ENCODE peak calls at places on chromosomes 12 and 14, in seven cellular contexts. One of them, this sample, is unnamed.

GRCh38 chr14:21090940-21091663 is 7.4 kb downstream of the ZNF219 start:
- DNase-seq in CD4-positive, alpha-beta T cell: no peak
- DNase-seq in substantia nigra: no peak
- DNase-seq in stimulated activated CD8-positive, alpha-beta memory T cell treated with anti-CD3 and anti-CD28 coated beads, Interleukin-12 subunit alpha, Interleukin-12 subunit beta, amount 100 ng/mL, for 1 hour: no peak
- DNase-seq in dorsolateral prefrontal cortex: no peak
- DNase-seq in NCI-H1417: no peak
- DNase-seq in activated CD4-positive, alpha-beta T cell treated with anti-CD3 and anti-CD28 coated beads for 36 hours: no peak
- DNase-seq in this sample: no peak

GRCh38 chr12:93060666-93061413 is 131.7 kb upstream of the EEA1 start:
- DNase-seq in stimulated activated CD8-positive, alpha-beta memory T cell treated with anti-CD3 and anti-CD28 coated beads, Interleukin-12 subunit alpha, Interleukin-12 subunit beta, amount 100 ng/mL, for 1 hour: no peak
- DNase-seq in CD4-positive, alpha-beta T cell: no peak
- DNase-seq in activated CD4-positive, alpha-beta T cell treated with anti-CD3 and anti-CD28 coated beads for 36 hours: peak; percentile 23
- DNase-seq in NCI-H1417: no peak
- DNase-seq in substantia nigra: peak; percentile 20
- DNase-seq in dorsolateral prefrontal cortex: no peak
- DNase-seq in this sample: no peak

GRCh38 chr12:108915632-108916133 is 35.8 kb downstream of the DAO start:
- DNase-seq in NCI-H1417: no peak
- DNase-seq in substantia nigra: no peak
- DNase-seq in stimulated activated CD8-positive, alpha-beta memory T cell treated with anti-CD3 and anti-CD28 coated beads, Interleukin-12 subunit alpha, Interleukin-12 subunit beta, amount 100 ng/mL, for 1 hour: no peak
- DNase-seq in dorsolateral prefrontal cortex: no peak
- DNase-seq in activated CD4-positive, alpha-beta T cell treated with anti-CD3 and anti-CD28 coated beads for 36 hours: no peak
- DNase-seq in CD4-positive, alpha-beta T cell: no peak
- DNase-seq in this sample: no peak

GRCh38 chr12:52800259-52800917 is 4.5 kb upstream of the KRT3 start:
- DNase-seq in NCI-H1417: no peak
- DNase-seq in activated CD4-positive, alpha-beta T cell treated with anti-CD3 and anti-CD28 coated beads for 36 hours: no peak
- DNase-seq in CD4-positive, alpha-beta T cell: no peak
- DNase-seq in substantia nigra: no peak
- DNase-seq in dorsolateral prefrontal cortex: no peak
- DNase-seq in stimulated activated CD8-positive, alpha-beta memory T cell treated with anti-CD3 and anti-CD28 coated beads, Interleukin-12 subunit alpha, Interleukin-12 subunit beta, amount 100 ng/mL, for 1 hour: no peak
- DNase-seq in this sample: no peak

GRCh38 chr12:116152268-116152667 is 125.2 kb downstream of the MED13L start:
- DNase-seq in activated CD4-positive, alpha-beta T cell treated with anti-CD3 and anti-CD28 coated beads for 36 hours: peak; percentile 21
- DNase-seq in dorsolateral prefrontal cortex: no peak
- DNase-seq in NCI-H1417: no peak
- DNase-seq in CD4-positive, alpha-beta T cell: no peak
- DNase-seq in substantia nigra: no peak
- DNase-seq in stimulated activated CD8-positive, alpha-beta memory T cell treated with anti-CD3 and anti-CD28 coated beads, Interleukin-12 subunit alpha, Interleukin-12 subunit beta, amount 100 ng/mL, for 1 hour: no peak
- DNase-seq in this sample: no peak

GRCh38 chr12:79071498-79071897 is 206.9 kb downstream of the SYT1 start:
- DNase-seq in NCI-H1417: no peak
- DNase-seq in substantia nigra: no peak
- DNase-seq in dorsolateral prefrontal cortex: no peak
- DNase-seq in CD4-positive, alpha-beta T cell: no peak
- DNase-seq in activated CD4-positive, alpha-beta T cell treated with anti-CD3 and anti-CD28 coated beads for 36 hours: no peak
- DNase-seq in stimulated activated CD8-positive, alpha-beta memory T cell treated with anti-CD3 and anti-CD28 coated beads, Interleukin-12 subunit alpha, Interleukin-12 subunit beta, amount 100 ng/mL, for 1 hour: no peak
- DNase-seq in this sample: no peak

GRCh38 chr12:107449891-107450290 is 235.7 kb upstream of the PWP1 start:
- DNase-seq in substantia nigra: no peak
- DNase-seq in CD4-positive, alpha-beta T cell: no peak
- DNase-seq in stimulated activated CD8-positive, alpha-beta memory T cell treated with anti-CD3 and anti-CD28 coated beads, Interleukin-12 subunit alpha, Interleukin-12 subunit beta, amount 100 ng/mL, for 1 hour: no peak
- DNase-seq in dorsolateral prefrontal cortex: no peak
- DNase-seq in activated CD4-positive, alpha-beta T cell treated with anti-CD3 and anti-CD28 coated beads for 36 hours: no peak
- DNase-seq in NCI-H1417: no peak
- DNase-seq in this sample: no peak

GRCh38 chr12:60337865-60338549 is 742.2 kb downstream of the SLC16A7 start:
- DNase-seq in NCI-H1417: no peak
- DNase-seq in dorsolateral prefrontal cortex: no peak
- DNase-seq in activated CD4-positive, alpha-beta T cell treated with anti-CD3 and anti-CD28 coated beads for 36 hours: no peak
- DNase-seq in substantia nigra: no peak
- DNase-seq in CD4-positive, alpha-beta T cell: no peak
- DNase-seq in stimulated activated CD8-positive, alpha-beta memory T cell treated with anti-CD3 and anti-CD28 coated beads, Interleukin-12 subunit alpha, Interleukin-12 subunit beta, amount 100 ng/mL, for 1 hour: no peak
- DNase-seq in this sample: no peak

GRCh38 chr12:58919271-58920101 is 818 bp downstream of the LRIG3 start:
- DNase-seq in substantia nigra: no peak
- DNase-seq in CD4-positive, alpha-beta T cell: no peak
- DNase-seq in dorsolateral prefrontal cortex: no peak
- DNase-seq in activated CD4-positive, alpha-beta T cell treated with anti-CD3 and anti-CD28 coated beads for 36 hours: peak; percentile 6
- DNase-seq in stimulated activated CD8-positive, alpha-beta memory T cell treated with anti-CD3 and anti-CD28 coated beads, Interleukin-12 subunit alpha, Interleukin-12 subunit beta, amount 100 ng/mL, for 1 hour: no peak
- DNase-seq in NCI-H1417: peak; percentile 88
- DNase-seq in this sample: no peak

GRCh38 chr14:61601923-61602732 is 93.2 kb upstream of the HIF1A start:
- DNase-seq in CD4-positive, alpha-beta T cell: no peak
- DNase-seq in substantia nigra: no peak
- DNase-seq in stimulated activated CD8-positive, alpha-beta memory T cell treated with anti-CD3 and anti-CD28 coated beads, Interleukin-12 subunit alpha, Interleukin-12 subunit beta, amount 100 ng/mL, for 1 hour: no peak
- DNase-seq in activated CD4-positive, alpha-beta T cell treated with anti-CD3 and anti-CD28 coated beads for 36 hours: no peak
- DNase-seq in dorsolateral prefrontal cortex: no peak
- DNase-seq in NCI-H1417: no peak
- DNase-seq in this sample: no peak

GRCh38 chr14:91847693-91848092 is 19.6 kb downstream of the TC2N start:
- DNase-seq in activated CD4-positive, alpha-beta T cell treated with anti-CD3 and anti-CD28 coated beads for 36 hours: no peak
- DNase-seq in CD4-positive, alpha-beta T cell: no peak
- DNase-seq in substantia nigra: no peak
- DNase-seq in stimulated activated CD8-positive, alpha-beta memory T cell treated with anti-CD3 and anti-CD28 coated beads, Interleukin-12 subunit alpha, Interleukin-12 subunit beta, amount 100 ng/mL, for 1 hour: no peak
- DNase-seq in dorsolateral prefrontal cortex: no peak
- DNase-seq in NCI-H1417: no peak
- DNase-seq in this sample: no peak

GRCh38 chr14:54675236-54676125 is 108.6 kb downstream of the SAMD4A start:
- DNase-seq in activated CD4-positive, alpha-beta T cell treated with anti-CD3 and anti-CD28 coated beads for 36 hours: no peak
- DNase-seq in stimulated activated CD8-positive, alpha-beta memory T cell treated with anti-CD3 and anti-CD28 coated beads, Interleukin-12 subunit alpha, Interleukin-12 subunit beta, amount 100 ng/mL, for 1 hour: no peak
- DNase-seq in NCI-H1417: no peak
- DNase-seq in CD4-positive, alpha-beta T cell: no peak
- DNase-seq in dorsolateral prefrontal cortex: no peak
- DNase-seq in substantia nigra: no peak
- DNase-seq in this sample: no peak

GRCh38 chr12:116382456-116382902 is 105.0 kb upstream of the MED13L start:
- DNase-seq in substantia nigra: no peak
- DNase-seq in activated CD4-positive, alpha-beta T cell treated with anti-CD3 and anti-CD28 coated beads for 36 hours: no peak
- DNase-seq in CD4-positive, alpha-beta T cell: no peak
- DNase-seq in NCI-H1417: no peak
- DNase-seq in stimulated activated CD8-positive, alpha-beta memory T cell treated with anti-CD3 and anti-CD28 coated beads, Interleukin-12 subunit alpha, Interleukin-12 subunit beta, amount 100 ng/mL, for 1 hour: no peak
- DNase-seq in dorsolateral prefrontal cortex: no peak
- DNase-seq in this sample: no peak

GRCh38 chr12:132653567-132654290 is 33.4 kb downstream of the POLE start:
- DNase-seq in activated CD4-positive, alpha-beta T cell treated with anti-CD3 and anti-CD28 coated beads for 36 hours: no peak
- DNase-seq in CD4-positive, alpha-beta T cell: no peak
- DNase-seq in NCI-H1417: no peak
- DNase-seq in substantia nigra: no peak
- DNase-seq in dorsolateral prefrontal cortex: no peak
- DNase-seq in stimulated activated CD8-positive, alpha-beta memory T cell treated with anti-CD3 and anti-CD28 coated beads, Interleukin-12 subunit alpha, Interleukin-12 subunit beta, amount 100 ng/mL, for 1 hour: no peak
- DNase-seq in this sample: no peak

GRCh38 chr12:88419794-88420193 is 160.5 kb downstream of the KITLG start:
- DNase-seq in stimulated activated CD8-positive, alpha-beta memory T cell treated with anti-CD3 and anti-CD28 coated beads, Interleukin-12 subunit alpha, Interleukin-12 subunit beta, amount 100 ng/mL, for 1 hour: no peak
- DNase-seq in dorsolateral prefrontal cortex: no peak
- DNase-seq in NCI-H1417: no peak
- DNase-seq in activated CD4-positive, alpha-beta T cell treated with anti-CD3 and anti-CD28 coated beads for 36 hours: no peak
- DNase-seq in CD4-positive, alpha-beta T cell: no peak
- DNase-seq in substantia nigra: no peak
- DNase-seq in this sample: no peak

GRCh38 chr14:69715725-69716482 is 51.0 kb upstream of the SRSF5 start:
- DNase-seq in CD4-positive, alpha-beta T cell: no peak
- DNase-seq in dorsolateral prefrontal cortex: peak; percentile 66
- DNase-seq in NCI-H1417: peak; percentile 79
- DNase-seq in activated CD4-positive, alpha-beta T cell treated with anti-CD3 and anti-CD28 coated beads for 36 hours: peak; percentile 28
- DNase-seq in substantia nigra: peak; percentile 61
- DNase-seq in stimulated activated CD8-positive, alpha-beta memory T cell treated with anti-CD3 and anti-CD28 coated beads, Interleukin-12 subunit alpha, Interleukin-12 subunit beta, amount 100 ng/mL, for 1 hour: no peak
- DNase-seq in this sample: no peak

GRCh38 chr12:5432011-5432400 is at the start of gene NTF3:
- DNase-seq in NCI-H1417: peak; percentile 80
- DNase-seq in substantia nigra: no peak
- DNase-seq in CD4-positive, alpha-beta T cell: no peak
- DNase-seq in activated CD4-positive, alpha-beta T cell treated with anti-CD3 and anti-CD28 coated beads for 36 hours: peak; percentile 30
- DNase-seq in dorsolateral prefrontal cortex: no peak
- DNase-seq in stimulated activated CD8-positive, alpha-beta memory T cell treated with anti-CD3 and anti-CD28 coated beads, Interleukin-12 subunit alpha, Interleukin-12 subunit beta, amount 100 ng/mL, for 1 hour: no peak
- DNase-seq in this sample: no peak

GRCh38 chr12:66648336-66648735 is 30.5 kb downstream of the GRIP1 start:
- DNase-seq in dorsolateral prefrontal cortex: no peak
- DNase-seq in stimulated activated CD8-positive, alpha-beta memory T cell treated with anti-CD3 and anti-CD28 coated beads, Interleukin-12 subunit alpha, Interleukin-12 subunit beta, amount 100 ng/mL, for 1 hour: no peak
- DNase-seq in CD4-positive, alpha-beta T cell: no peak
- DNase-seq in activated CD4-positive, alpha-beta T cell treated with anti-CD3 and anti-CD28 coated beads for 36 hours: no peak
- DNase-seq in substantia nigra: no peak
- DNase-seq in NCI-H1417: no peak
- DNase-seq in this sample: no peak

GRCh38 chr12:56282030-56282429 is 15.3 kb downstream of the COQ10A start:
- DNase-seq in NCI-H1417: no peak
- DNase-seq in CD4-positive, alpha-beta T cell: no peak
- DNase-seq in stimulated activated CD8-positive, alpha-beta memory T cell treated with anti-CD3 and anti-CD28 coated beads, Interleukin-12 subunit alpha, Interleukin-12 subunit beta, amount 100 ng/mL, for 1 hour: no peak
- DNase-seq in substantia nigra: no peak
- DNase-seq in activated CD4-positive, alpha-beta T cell treated with anti-CD3 and anti-CD28 coated beads for 36 hours: no peak
- DNase-seq in dorsolateral prefrontal cortex: no peak
- DNase-seq in this sample: no peak

GRCh38 chr14:66111891-66112290 is 374.3 kb upstream of the CCDC196 start:
- DNase-seq in NCI-H1417: no peak
- DNase-seq in dorsolateral prefrontal cortex: no peak
- DNase-seq in stimulated activated CD8-positive, alpha-beta memory T cell treated with anti-CD3 and anti-CD28 coated beads, Interleukin-12 subunit alpha, Interleukin-12 subunit beta, amount 100 ng/mL, for 1 hour: no peak
- DNase-seq in substantia nigra: no peak
- DNase-seq in activated CD4-positive, alpha-beta T cell treated with anti-CD3 and anti-CD28 coated beads for 36 hours: no peak
- DNase-seq in CD4-positive, alpha-beta T cell: no peak
- DNase-seq in this sample: no peak

GRCh38 chr14:90561920-90562319 is 165.1 kb downstream of the CALM1 start:
- DNase-seq in NCI-H1417: no peak
- DNase-seq in CD4-positive, alpha-beta T cell: no peak
- DNase-seq in substantia nigra: no peak
- DNase-seq in activated CD4-positive, alpha-beta T cell treated with anti-CD3 and anti-CD28 coated beads for 36 hours: no peak
- DNase-seq in stimulated activated CD8-positive, alpha-beta memory T cell treated with anti-CD3 and anti-CD28 coated beads, Interleukin-12 subunit alpha, Interleukin-12 subunit beta, amount 100 ng/mL, for 1 hour: no peak
- DNase-seq in dorsolateral prefrontal cortex: no peak
- DNase-seq in this sample: no peak

GRCh38 chr12:53532026-53532425 is 24.7 kb upstream of the NPFF start:
- DNase-seq in NCI-H1417: peak; percentile 9
- DNase-seq in dorsolateral prefrontal cortex: no peak
- DNase-seq in activated CD4-positive, alpha-beta T cell treated with anti-CD3 and anti-CD28 coated beads for 36 hours: no peak
- DNase-seq in stimulated activated CD8-positive, alpha-beta memory T cell treated with anti-CD3 and anti-CD28 coated beads, Interleukin-12 subunit alpha, Interleukin-12 subunit beta, amount 100 ng/mL, for 1 hour: no peak
- DNase-seq in CD4-positive, alpha-beta T cell: no peak
- DNase-seq in substantia nigra: no peak
- DNase-seq in this sample: no peak

GRCh38 chr12:70290126-70290525 is 46.9 kb downstream of the CNOT2 start:
- DNase-seq in activated CD4-positive, alpha-beta T cell treated with anti-CD3 and anti-CD28 coated beads for 36 hours: no peak
- DNase-seq in dorsolateral prefrontal cortex: no peak
- DNase-seq in stimulated activated CD8-positive, alpha-beta memory T cell treated with anti-CD3 and anti-CD28 coated beads, Interleukin-12 subunit alpha, Interleukin-12 subunit beta, amount 100 ng/mL, for 1 hour: no peak
- DNase-seq in CD4-positive, alpha-beta T cell: no peak
- DNase-seq in substantia nigra: no peak
- DNase-seq in NCI-H1417: no peak
- DNase-seq in this sample: no peak

This sample was measured in T-helper 9 cell.